ENCODE peak calls at places on chromosomes 12 and 14, in eight cellular contexts. One of them, this sample, is unnamed.

GRCh38 chr12:10249690-10250455 is 37.2 kb downstream of the GABARAPL1 start:
- DNase-seq in substantia nigra: no peak
- DNase-seq in ELR: no peak
- DNase-seq in fibroblast of villous mesenchyme: no peak
- DNase-seq in cerebellar cortex: no peak
- DNase-seq in RPMI7951: no peak
- DNase-seq in ovary: no peak
- DNase-seq in NCI-H510A treated with DMSO at 0.1 percent for 48 hours: no peak
- DNase-seq in this sample: no peak

GRCh38 chr12:12178545-12178944 is 88.3 kb downstream of the LRP6 start:
- DNase-seq in fibroblast of villous mesenchyme: peak; percentile 15
- DNase-seq in ELR: no peak
- DNase-seq in RPMI7951: no peak
- DNase-seq in cerebellar cortex: no peak
- DNase-seq in NCI-H510A treated with DMSO at 0.1 percent for 48 hours: no peak
- DNase-seq in ovary: no peak
- DNase-seq in substantia nigra: no peak
- DNase-seq in this sample: no peak

GRCh38 chr14:96741151-96741977 is 55.8 kb upstream of the VRK1 start:
- DNase-seq in RPMI7951: peak; percentile 24
- DNase-seq in ovary: peak; percentile 28
- DNase-seq in cerebellar cortex: peak; percentile 14
- DNase-seq in ELR: peak; percentile 57
- DNase-seq in substantia nigra: peak; percentile 61
- DNase-seq in fibroblast of villous mesenchyme: peak; percentile 39
- DNase-seq in NCI-H510A treated with DMSO at 0.1 percent for 48 hours: peak; percentile 21
- DNase-seq in this sample: peak; percentile 73

GRCh38 chr12:56206373-56207166 is 15.2 kb downstream of the RNF41 start:
- DNase-seq in RPMI7951: peak; percentile 41
- DNase-seq in fibroblast of villous mesenchyme: peak; percentile 59
- DNase-seq in cerebellar cortex: peak; percentile 66
- DNase-seq in ovary: peak; percentile 43
- DNase-seq in substantia nigra: peak; percentile 17
- DNase-seq in ELR: peak; percentile 76
- DNase-seq in NCI-H510A treated with DMSO at 0.1 percent for 48 hours: peak; percentile 8
- DNase-seq in this sample: peak; percentile 88

GRCh38 chr12:58242803-58243628 is 301.6 kb downstream of the ATP23 start:
- DNase-seq in NCI-H510A treated with DMSO at 0.1 percent for 48 hours: no peak
- DNase-seq in cerebellar cortex: no peak
- DNase-seq in RPMI7951: no peak
- DNase-seq in ovary: no peak
- DNase-seq in ELR: peak; percentile 20
- DNase-seq in substantia nigra: no peak
- DNase-seq in fibroblast of villous mesenchyme: peak; percentile 21
- DNase-seq in this sample: no peak

GRCh38 chr14:102363182-102363952 is 626 bp downstream of the TECPR2 start:
- DNase-seq in substantia nigra: peak; percentile 72
- DNase-seq in NCI-H510A treated with DMSO at 0.1 percent for 48 hours: no peak
- DNase-seq in ELR: peak; percentile 91
- DNase-seq in RPMI7951: peak; percentile 63
- DNase-seq in fibroblast of villous mesenchyme: peak; percentile 38
- DNase-seq in ovary: no peak
- DNase-seq in cerebellar cortex: peak; percentile 43
- DNase-seq in this sample: no peak

GRCh38 chr12:31491395-31491794 is 99.5 kb downstream of the DENND5B start:
- DNase-seq in substantia nigra: no peak
- DNase-seq in ovary: no peak
- DNase-seq in RPMI7951: no peak
- DNase-seq in fibroblast of villous mesenchyme: no peak
- DNase-seq in ELR: no peak
- DNase-seq in NCI-H510A treated with DMSO at 0.1 percent for 48 hours: no peak
- DNase-seq in cerebellar cortex: no peak
- DNase-seq in this sample: no peak

GRCh38 chr14:89408907-89409675 is 7.9 kb downstream of the FOXN3 start:
- DNase-seq in NCI-H510A treated with DMSO at 0.1 percent for 48 hours: no peak
- DNase-seq in RPMI7951: no peak
- DNase-seq in fibroblast of villous mesenchyme: no peak
- DNase-seq in cerebellar cortex: no peak
- DNase-seq in substantia nigra: no peak
- DNase-seq in ELR: no peak
- DNase-seq in ovary: no peak
- DNase-seq in this sample: no peak

GRCh38 chr14:21091784-21092146 is 6.7 kb downstream of the ZNF219 start:
- DNase-seq in fibroblast of villous mesenchyme: no peak
- DNase-seq in RPMI7951: no peak
- DNase-seq in ovary: no peak
- DNase-seq in cerebellar cortex: no peak
- DNase-seq in substantia nigra: no peak
- DNase-seq in ELR: no peak
- DNase-seq in NCI-H510A treated with DMSO at 0.1 percent for 48 hours: no peak
- DNase-seq in this sample: no peak

GRCh38 chr12:10540776-10541205 is 35.1 kb downstream of the EIF2S3B start:
- DNase-seq in ELR: peak; percentile 84
- DNase-seq in ovary: no peak
- DNase-seq in NCI-H510A treated with DMSO at 0.1 percent for 48 hours: no peak
- DNase-seq in fibroblast of villous mesenchyme: no peak
- DNase-seq in substantia nigra: no peak
- DNase-seq in cerebellar cortex: no peak
- DNase-seq in RPMI7951: peak; percentile 26
- DNase-seq in this sample: no peak

GRCh38 chr12:119936705-119937323 is 52.2 kb upstream of the BICDL1 start:
- DNase-seq in substantia nigra: no peak
- DNase-seq in fibroblast of villous mesenchyme: no peak
- DNase-seq in NCI-H510A treated with DMSO at 0.1 percent for 48 hours: no peak
- DNase-seq in ovary: no peak
- DNase-seq in cerebellar cortex: no peak
- DNase-seq in ELR: no peak
- DNase-seq in RPMI7951: no peak
- DNase-seq in this sample: no peak

GRCh38 chr12:52442600-52443061 is 8.5 kb upstream of the KRT75 start:
- DNase-seq in NCI-H510A treated with DMSO at 0.1 percent for 48 hours: no peak
- DNase-seq in cerebellar cortex: no peak
- DNase-seq in fibroblast of villous mesenchyme: peak; percentile 26
- DNase-seq in substantia nigra: no peak
- DNase-seq in RPMI7951: peak; percentile 57
- DNase-seq in ELR: peak; percentile 91
- DNase-seq in ovary: no peak
- DNase-seq in this sample: peak; percentile 83

GRCh38 chr12:28535216-28535615 is 345.0 kb downstream of the CCDC91 start:
- DNase-seq in RPMI7951: peak; percentile 62
- DNase-seq in substantia nigra: no peak
- DNase-seq in cerebellar cortex: no peak
- DNase-seq in fibroblast of villous mesenchyme: peak; percentile 72
- DNase-seq in NCI-H510A treated with DMSO at 0.1 percent for 48 hours: no peak
- DNase-seq in ELR: peak; percentile 79
- DNase-seq in ovary: no peak
- DNase-seq in this sample: no peak

GRCh38 chr14:58780595-58780994 is 142.8 kb downstream of the DACT1 start:
- DNase-seq in fibroblast of villous mesenchyme: no peak
- DNase-seq in ovary: no peak
- DNase-seq in ELR: no peak
- DNase-seq in substantia nigra: no peak
- DNase-seq in cerebellar cortex: no peak
- DNase-seq in NCI-H510A treated with DMSO at 0.1 percent for 48 hours: no peak
- DNase-seq in RPMI7951: no peak
- DNase-seq in this sample: no peak

GRCh38 chr12:104656383-104656782 is 199.6 kb downstream of the CHST11 start:
- DNase-seq in ovary: no peak
- DNase-seq in ELR: no peak
- DNase-seq in RPMI7951: peak; percentile 76
- DNase-seq in NCI-H510A treated with DMSO at 0.1 percent for 48 hours: no peak
- DNase-seq in fibroblast of villous mesenchyme: no peak
- DNase-seq in substantia nigra: no peak
- DNase-seq in cerebellar cortex: no peak
- DNase-seq in this sample: no peak

GRCh38 chr14:105495101-105495989 is 4.3 kb downstream of the TEDC1 start:
- DNase-seq in substantia nigra: no peak
- DNase-seq in RPMI7951: no peak
- DNase-seq in fibroblast of villous mesenchyme: no peak
- DNase-seq in ovary: no peak
- DNase-seq in cerebellar cortex: peak; percentile 48
- DNase-seq in ELR: no peak
- DNase-seq in NCI-H510A treated with DMSO at 0.1 percent for 48 hours: no peak
- DNase-seq in this sample: peak; percentile 18

GRCh38 chr14:24317141-24317927 is 6.0 kb downstream of the LTB4R start:
- DNase-seq in NCI-H510A treated with DMSO at 0.1 percent for 48 hours: no peak
- DNase-seq in ELR: peak; percentile 66
- DNase-seq in cerebellar cortex: no peak
- DNase-seq in RPMI7951: peak; percentile 66
- DNase-seq in ovary: no peak
- DNase-seq in substantia nigra: no peak
- DNase-seq in fibroblast of villous mesenchyme: no peak
- DNase-seq in this sample: no peak

GRCh38 chr12:121538699-121539061 is 42.1 kb downstream of the KDM2B start:
- DNase-seq in NCI-H510A treated with DMSO at 0.1 percent for 48 hours: peak; percentile 51
- DNase-seq in ELR: peak; percentile 61
- DNase-seq in ovary: no peak
- DNase-seq in substantia nigra: no peak
- DNase-seq in RPMI7951: no peak
- DNase-seq in fibroblast of villous mesenchyme: no peak
- DNase-seq in cerebellar cortex: peak; percentile 38
- DNase-seq in this sample: peak; percentile 89

GRCh38 chr12:53299454-53300180 is at the start of gene MYG1:
- DNase-seq in ELR: peak; percentile 90
- DNase-seq in RPMI7951: peak; percentile 89
- DNase-seq in NCI-H510A treated with DMSO at 0.1 percent for 48 hours: peak; percentile 81
- DNase-seq in fibroblast of villous mesenchyme: peak; percentile 88
- DNase-seq in substantia nigra: peak; percentile 85
- DNase-seq in cerebellar cortex: peak; percentile 94
- DNase-seq in ovary: peak; percentile 88
- DNase-seq in this sample: peak; percentile 98

GRCh38 chr14:54182419-54183040 is 214.3 kb upstream of the CDKN3 start:
- DNase-seq in fibroblast of villous mesenchyme: peak; percentile 67
- DNase-seq in cerebellar cortex: no peak
- DNase-seq in substantia nigra: no peak
- DNase-seq in ovary: no peak
- DNase-seq in RPMI7951: peak; percentile 82
- DNase-seq in ELR: peak; percentile 92
- DNase-seq in NCI-H510A treated with DMSO at 0.1 percent for 48 hours: no peak
- DNase-seq in this sample: no peak

GRCh38 chr12:24838531-24838950 is 110.4 kb downstream of the BCAT1 start:
- DNase-seq in RPMI7951: peak; percentile 78
- DNase-seq in cerebellar cortex: no peak
- DNase-seq in NCI-H510A treated with DMSO at 0.1 percent for 48 hours: no peak
- DNase-seq in fibroblast of villous mesenchyme: peak; percentile 100
- DNase-seq in substantia nigra: no peak
- DNase-seq in ELR: peak; percentile 20
- DNase-seq in ovary: peak; percentile 26
- DNase-seq in this sample: no peak

GRCh38 chr12:45186762-45187161 is 29.1 kb upstream of the ANO6 start:
- DNase-seq in substantia nigra: no peak
- DNase-seq in NCI-H510A treated with DMSO at 0.1 percent for 48 hours: no peak
- DNase-seq in ELR: no peak
- DNase-seq in ovary: no peak
- DNase-seq in cerebellar cortex: no peak
- DNase-seq in RPMI7951: no peak
- DNase-seq in fibroblast of villous mesenchyme: no peak
- DNase-seq in this sample: no peak

GRCh38 chr12:15193927-15194326 is 27.3 kb downstream of the RERG start:
- DNase-seq in ELR: no peak
- DNase-seq in RPMI7951: no peak
- DNase-seq in NCI-H510A treated with DMSO at 0.1 percent for 48 hours: no peak
- DNase-seq in cerebellar cortex: no peak
- DNase-seq in ovary: no peak
- DNase-seq in substantia nigra: no peak
- DNase-seq in fibroblast of villous mesenchyme: peak; percentile 52
- DNase-seq in this sample: no peak

GRCh38 chr14:67429651-67430205 is 17.8 kb upstream of the PLEK2 start:
- DNase-seq in cerebellar cortex: no peak
- DNase-seq in ELR: no peak
- DNase-seq in ovary: no peak
- DNase-seq in NCI-H510A treated with DMSO at 0.1 percent for 48 hours: no peak
- DNase-seq in fibroblast of villous mesenchyme: peak; percentile 67
- DNase-seq in substantia nigra: no peak
- DNase-seq in RPMI7951: no peak
- DNase-seq in this sample: no peak

GRCh38 chr12:109771746-109772621 is 58.4 kb downstream of the FAM222A start:
- DNase-seq in NCI-H510A treated with DMSO at 0.1 percent for 48 hours: no peak
- DNase-seq in cerebellar cortex: no peak
- DNase-seq in fibroblast of villous mesenchyme: no peak
- DNase-seq in RPMI7951: no peak
- DNase-seq in ovary: peak; percentile 48
- DNase-seq in ELR: no peak
- DNase-seq in substantia nigra: no peak
- DNase-seq in this sample: peak; percentile 45

GRCh38 chr12:109880049-109880931 is at the start of gene GLTP:
- DNase-seq in NCI-H510A treated with DMSO at 0.1 percent for 48 hours: peak; percentile 91
- DNase-seq in ELR: peak; percentile 87
- DNase-seq in substantia nigra: peak; percentile 74
- DNase-seq in fibroblast of villous mesenchyme: peak; percentile 70
- DNase-seq in ovary: peak; percentile 84
- DNase-seq in RPMI7951: peak; percentile 75
- DNase-seq in cerebellar cortex: peak; percentile 77
- DNase-seq in this sample: peak; percentile 95

GRCh38 chr12:66008985-66009384 is 121.6 kb downstream of the LLPH start:
- DNase-seq in ELR: no peak
- DNase-seq in substantia nigra: no peak
- DNase-seq in NCI-H510A treated with DMSO at 0.1 percent for 48 hours: no peak
- DNase-seq in cerebellar cortex: no peak
- DNase-seq in RPMI7951: no peak
- DNase-seq in fibroblast of villous mesenchyme: no peak
- DNase-seq in ovary: no peak
- DNase-seq in this sample: no peak

GRCh38 chr14:68553326-68553725 is 239.5 kb downstream of the ZFP36L1 start:
- DNase-seq in RPMI7951: no peak
- DNase-seq in ELR: no peak
- DNase-seq in ovary: no peak
- DNase-seq in cerebellar cortex: no peak
- DNase-seq in fibroblast of villous mesenchyme: no peak
- DNase-seq in NCI-H510A treated with DMSO at 0.1 percent for 48 hours: no peak
- DNase-seq in substantia nigra: no peak
- DNase-seq in this sample: peak; percentile 14

GRCh38 chr14:64717870-64718269 is 13.6 kb downstream of the PLEKHG3 start:
- DNase-seq in fibroblast of villous mesenchyme: no peak
- DNase-seq in NCI-H510A treated with DMSO at 0.1 percent for 48 hours: peak; percentile 39
- DNase-seq in RPMI7951: peak; percentile 26
- DNase-seq in substantia nigra: no peak
- DNase-seq in ELR: peak; percentile 22
- DNase-seq in ovary: peak; percentile 62
- DNase-seq in cerebellar cortex: peak; percentile 60
- DNase-seq in this sample: no peak

GRCh38 chr14:74825008-74825407 is 50.9 kb downstream of the PROX2 start:
- DNase-seq in ELR: peak; percentile 70
- DNase-seq in substantia nigra: no peak
- DNase-seq in ovary: no peak
- DNase-seq in NCI-H510A treated with DMSO at 0.1 percent for 48 hours: no peak
- DNase-seq in cerebellar cortex: no peak
- DNase-seq in RPMI7951: peak; percentile 37
- DNase-seq in fibroblast of villous mesenchyme: peak; percentile 56
- DNase-seq in this sample: no peak

GRCh38 chr14:39422243-39422642 is 10.0 kb downstream of the FBXO33 start:
- DNase-seq in ovary: no peak
- DNase-seq in cerebellar cortex: no peak
- DNase-seq in RPMI7951: no peak
- DNase-seq in substantia nigra: no peak
- DNase-seq in NCI-H510A treated with DMSO at 0.1 percent for 48 hours: no peak
- DNase-seq in fibroblast of villous mesenchyme: no peak
- DNase-seq in ELR: no peak
- DNase-seq in this sample: no peak

GRCh38 chr14:95533822-95534221 is 1.0 kb upstream of the GLRX5 start:
- DNase-seq in ELR: no peak
- DNase-seq in cerebellar cortex: no peak
- DNase-seq in fibroblast of villous mesenchyme: no peak
- DNase-seq in RPMI7951: no peak
- DNase-seq in ovary: no peak
- DNase-seq in NCI-H510A treated with DMSO at 0.1 percent for 48 hours: no peak
- DNase-seq in substantia nigra: no peak
- DNase-seq in this sample: no peak

GRCh38 chr12:51371295-51371953 is 19.8 kb downstream of the GALNT6 start:
- DNase-seq in ELR: peak; percentile 99
- DNase-seq in NCI-H510A treated with DMSO at 0.1 percent for 48 hours: peak; percentile 75
- DNase-seq in ovary: peak; percentile 55
- DNase-seq in cerebellar cortex: no peak
- DNase-seq in RPMI7951: peak; percentile 97
- DNase-seq in substantia nigra: no peak
- DNase-seq in fibroblast of villous mesenchyme: peak; percentile 94
- DNase-seq in this sample: peak; percentile 78

GRCh38 chr12:77842430-77842829 is 11.7 kb downstream of the NAV3 start:
- DNase-seq in NCI-H510A treated with DMSO at 0.1 percent for 48 hours: peak; percentile 19
- DNase-seq in cerebellar cortex: no peak
- DNase-seq in substantia nigra: no peak
- DNase-seq in ovary: no peak
- DNase-seq in fibroblast of villous mesenchyme: no peak
- DNase-seq in RPMI7951: no peak
- DNase-seq in ELR: no peak
- DNase-seq in this sample: no peak